ENCODE peak calls at places on chromosome X, in seven cellular contexts. One of them, this sample, is unnamed. For H3K4me1, the result is how much of the 10 kb centered on the place peaks cover.

GRCh38 chrX:82134378-82134777 is 932.5 kb downstream of the SH3BGRL start:
- DNase-seq in tibial nerve: no peak
- DNase-seq in CD8-positive, alpha-beta T cell: no peak
- DNase-seq in fibroblast of lung: no peak
- DNase-seq in lower lobe of right lung: no peak
- DNase-seq in astrocyte: no peak
- DNase-seq in A549: no peak
- DNase-seq in this sample: no peak

GRCh38 chrX:129980540-129981206 is 1.8 kb upstream of the BCORL1 start:
- DNase-seq in tibial nerve: peak
- DNase-seq in CD8-positive, alpha-beta T cell: peak
- DNase-seq in fibroblast of lung: no peak
- DNase-seq in lower lobe of right lung: peak
- DNase-seq in astrocyte: no peak
- DNase-seq in A549: no peak
- DNase-seq in this sample: peak

GRCh38 chrX:125219852-125220251 is 99.8 kb upstream of the TEX13C start:
- DNase-seq in tibial nerve: no peak
- DNase-seq in CD8-positive, alpha-beta T cell: no peak
- DNase-seq in fibroblast of lung: no peak
- DNase-seq in lower lobe of right lung: no peak
- DNase-seq in astrocyte: no peak
- DNase-seq in A549: no peak
- DNase-seq in this sample: no peak

GRCh38 chrX:113982766-113983165 is 601.1 kb upstream of the HTR2C start:
- DNase-seq in tibial nerve: no peak
- DNase-seq in CD8-positive, alpha-beta T cell: no peak
- DNase-seq in fibroblast of lung: no peak
- DNase-seq in lower lobe of right lung: no peak
- DNase-seq in astrocyte: no peak
- DNase-seq in A549: no peak
- DNase-seq in this sample: no peak

GRCh38 chrX:40176256-40176978 is 78.7 kb upstream of the BCOR start:
- DNase-seq in tibial nerve: no peak
- DNase-seq in CD8-positive, alpha-beta T cell: peak
- DNase-seq in fibroblast of lung: no peak
- DNase-seq in lower lobe of right lung: peak
- DNase-seq in astrocyte: no peak
- DNase-seq in A549: peak
- DNase-seq in this sample: peak

GRCh38 chrX:113892401-113892800 is 691.5 kb upstream of the HTR2C start:
- DNase-seq in tibial nerve: no peak
- DNase-seq in CD8-positive, alpha-beta T cell: no peak
- DNase-seq in fibroblast of lung: no peak
- DNase-seq in lower lobe of right lung: no peak
- DNase-seq in astrocyte: no peak
- DNase-seq in A549: no peak
- DNase-seq in this sample: peak

GRCh38 chrX:155148724-155149537 is 67.3 kb upstream of the VBP1 start:
- DNase-seq in tibial nerve: no peak
- DNase-seq in CD8-positive, alpha-beta T cell: peak
- DNase-seq in fibroblast of lung: peak
- DNase-seq in lower lobe of right lung: no peak
- DNase-seq in astrocyte: no peak
- DNase-seq in A549: peak
- DNase-seq in this sample: no peak

GRCh38 chrX:50812995-50813842 is 775 bp downstream of the SHROOM4 start:
- DNase-seq in tibial nerve: no peak
- DNase-seq in CD8-positive, alpha-beta T cell: no peak
- DNase-seq in fibroblast of lung: peak
- DNase-seq in lower lobe of right lung: peak
- DNase-seq in astrocyte: peak
- DNase-seq in A549: peak
- DNase-seq in this sample: peak

GRCh38 chrX:67545772-67546495 is 2.1 kb downstream of the AR start:
- DNase-seq in tibial nerve: no peak
- DNase-seq in CD8-positive, alpha-beta T cell: no peak
- DNase-seq in fibroblast of lung: peak
- DNase-seq in lower lobe of right lung: peak
- DNase-seq in astrocyte: no peak
- DNase-seq in A549: no peak
- DNase-seq in this sample: peak

GRCh38 chrX:123965712-123966111 is 4.2 kb downstream of the STAG2 start:
- DNase-seq in tibial nerve: no peak
- DNase-seq in CD8-positive, alpha-beta T cell: no peak
- DNase-seq in fibroblast of lung: no peak
- DNase-seq in lower lobe of right lung: no peak
- DNase-seq in astrocyte: no peak
- DNase-seq in A549: no peak
- DNase-seq in this sample: no peak

GRCh38 chrX:13689519-13690211 is 737 bp downstream of the RAB9A start:
- DNase-seq in tibial nerve: no peak
- DNase-seq in CD8-positive, alpha-beta T cell: no peak
- DNase-seq in fibroblast of lung: peak
- DNase-seq in lower lobe of right lung: no peak
- DNase-seq in astrocyte: peak
- DNase-seq in A549: no peak
- DNase-seq in this sample: no peak

GRCh38 chrX:13690836-13691235 is 1.9 kb downstream of the RAB9A start:
- DNase-seq in tibial nerve: no peak
- DNase-seq in CD8-positive, alpha-beta T cell: peak
- DNase-seq in fibroblast of lung: no peak
- DNase-seq in lower lobe of right lung: no peak
- DNase-seq in astrocyte: no peak
- DNase-seq in A549: no peak
- DNase-seq in this sample: no peak

GRCh38 chrX:13688384-13688771 is 550 bp upstream of the RAB9A start:
- DNase-seq in tibial nerve: no peak
- DNase-seq in CD8-positive, alpha-beta T cell: no peak
- DNase-seq in fibroblast of lung: no peak
- DNase-seq in lower lobe of right lung: no peak
- DNase-seq in astrocyte: no peak
- DNase-seq in A549: no peak
- DNase-seq in this sample: no peak

GRCh38 chrX:13687203-13687602 is 1.7 kb upstream of the RAB9A start:
- DNase-seq in tibial nerve: no peak
- DNase-seq in CD8-positive, alpha-beta T cell: no peak
- DNase-seq in fibroblast of lung: no peak
- DNase-seq in lower lobe of right lung: no peak
- DNase-seq in astrocyte: no peak
- DNase-seq in A549: no peak
- DNase-seq in this sample: no peak

GRCh38 chrX:13688772-13689518 is at the start of gene RAB9A:
- DNase-seq in tibial nerve: peak
- DNase-seq in CD8-positive, alpha-beta T cell: peak
- DNase-seq in fibroblast of lung: peak
- DNase-seq in lower lobe of right lung: peak
- DNase-seq in astrocyte: peak
- DNase-seq in A549: peak
- DNase-seq in this sample: peak
- H3K4me1 ChIP-seq in tibial nerve: under half
- H3K4me1 ChIP-seq in CD8-positive, alpha-beta T cell: under half
- H3K4me1 ChIP-seq in fibroblast of lung: under half
- H3K4me1 ChIP-seq in lower lobe of right lung: under half
- H3K4me1 ChIP-seq in astrocyte: under half
- H3K4me1 ChIP-seq in A549: half or more
- H3K4me1 ChIP-seq in this sample: under half

DNA sequence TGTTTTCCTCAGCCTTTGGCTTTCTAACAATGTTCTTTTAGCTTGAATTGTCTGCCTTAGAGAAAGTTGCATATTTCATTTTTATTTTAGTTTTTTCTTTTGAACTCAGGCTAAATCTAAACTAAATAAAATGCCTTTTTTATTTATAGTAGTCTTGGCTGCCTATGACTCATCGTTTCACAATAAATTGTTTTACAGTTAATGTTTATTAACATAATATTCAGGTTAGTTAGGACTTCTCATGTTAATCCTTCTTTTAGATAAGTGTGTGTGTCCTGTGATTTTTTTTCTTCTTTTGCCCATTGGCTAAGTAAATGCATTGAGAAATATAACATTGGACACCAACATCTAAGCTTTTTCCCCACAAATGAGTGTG is 1.6 kb downstream of the RP2 start:
- DNase-seq in tibial nerve: no peak
- DNase-seq in CD8-positive, alpha-beta T cell: no peak
- DNase-seq in fibroblast of lung: peak
- DNase-seq in lower lobe of right lung: no peak
- DNase-seq in astrocyte: no peak
- DNase-seq in A549: no peak
- DNase-seq in this sample: no peak
- H3K4me1 ChIP-seq in tibial nerve: under half
- H3K4me1 ChIP-seq in CD8-positive, alpha-beta T cell: under half
- H3K4me1 ChIP-seq in fibroblast of lung: under half
- H3K4me1 ChIP-seq in lower lobe of right lung: under half
- H3K4me1 ChIP-seq in astrocyte: under half
- H3K4me1 ChIP-seq in A549: under half
- H3K4me1 ChIP-seq in this sample: under half

GRCh38 chrX:44889824-44890223 is 16.8 kb downstream of the KDM6A start:
- DNase-seq in tibial nerve: no peak
- DNase-seq in CD8-positive, alpha-beta T cell: no peak
- DNase-seq in fibroblast of lung: no peak
- DNase-seq in lower lobe of right lung: no peak
- DNase-seq in astrocyte: no peak
- DNase-seq in A549: no peak
- DNase-seq in this sample: no peak

GRCh38 chrX:44896566-44897186 is 23.7 kb downstream of the KDM6A start:
- DNase-seq in tibial nerve: no peak
- DNase-seq in CD8-positive, alpha-beta T cell: no peak
- DNase-seq in fibroblast of lung: no peak
- DNase-seq in lower lobe of right lung: no peak
- DNase-seq in astrocyte: no peak
- DNase-seq in A549: no peak
- DNase-seq in this sample: no peak

GRCh38 chrX:44890247-44890646 is 17.3 kb downstream of the KDM6A start:
- DNase-seq in tibial nerve: no peak
- DNase-seq in CD8-positive, alpha-beta T cell: no peak
- DNase-seq in fibroblast of lung: no peak
- DNase-seq in lower lobe of right lung: no peak
- DNase-seq in astrocyte: no peak
- DNase-seq in A549: no peak
- DNase-seq in this sample: no peak

GRCh38 chrX:44897539-44897938 is 24.6 kb downstream of the KDM6A start:
- DNase-seq in tibial nerve: no peak
- DNase-seq in CD8-positive, alpha-beta T cell: no peak
- DNase-seq in fibroblast of lung: no peak
- DNase-seq in lower lobe of right lung: no peak
- DNase-seq in astrocyte: no peak
- DNase-seq in A549: no peak
- DNase-seq in this sample: no peak

GRCh38 chrX:44891642-44892041 is 18.7 kb downstream of the KDM6A start:
- DNase-seq in tibial nerve: no peak
- DNase-seq in CD8-positive, alpha-beta T cell: no peak
- DNase-seq in fibroblast of lung: no peak
- DNase-seq in lower lobe of right lung: no peak
- DNase-seq in astrocyte: no peak
- DNase-seq in A549: no peak
- DNase-seq in this sample: no peak
- H3K4me1 ChIP-seq in tibial nerve: under half
- H3K4me1 ChIP-seq in CD8-positive, alpha-beta T cell: under half
- H3K4me1 ChIP-seq in fibroblast of lung: under half
- H3K4me1 ChIP-seq in lower lobe of right lung: under half
- H3K4me1 ChIP-seq in astrocyte: under half
- H3K4me1 ChIP-seq in A549: under half
- H3K4me1 ChIP-seq in this sample: under half

DNA sequence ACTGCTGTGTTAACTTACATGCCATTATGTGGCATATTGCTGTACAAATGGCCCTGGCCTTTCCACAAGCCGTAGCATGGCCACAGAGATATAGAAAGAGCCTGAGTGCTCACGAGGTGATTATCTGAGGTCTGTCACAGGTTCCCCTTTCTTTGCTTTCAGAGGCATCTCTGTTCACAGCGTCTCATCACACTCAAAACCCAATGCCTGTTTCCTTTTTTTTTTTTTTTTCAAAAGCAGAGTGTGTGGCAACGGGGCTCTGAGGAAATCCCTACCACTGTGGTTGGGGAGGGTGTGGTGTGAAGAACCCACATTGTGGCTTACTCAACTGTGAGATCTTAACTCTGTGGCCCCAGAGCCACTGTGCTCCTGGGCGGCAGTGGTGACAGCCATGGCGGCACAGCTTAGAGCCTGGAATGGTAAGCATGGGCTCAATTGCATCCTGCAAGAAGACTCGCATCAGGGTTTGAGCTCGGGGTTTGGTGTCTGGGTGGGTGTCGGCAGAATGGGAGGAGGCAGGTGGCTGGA is 30.8 kb downstream of the RTL5 start:
- DNase-seq in tibial nerve: no peak
- DNase-seq in CD8-positive, alpha-beta T cell: peak
- DNase-seq in fibroblast of lung: no peak
- DNase-seq in lower lobe of right lung: no peak
- DNase-seq in astrocyte: no peak
- DNase-seq in A549: no peak
- DNase-seq in this sample: no peak
- H3K4me1 ChIP-seq in tibial nerve: under half
- H3K4me1 ChIP-seq in CD8-positive, alpha-beta T cell: under half
- H3K4me1 ChIP-seq in fibroblast of lung: under half
- H3K4me1 ChIP-seq in lower lobe of right lung: under half
- H3K4me1 ChIP-seq in astrocyte: under half
- H3K4me1 ChIP-seq in A549: under half
- H3K4me1 ChIP-seq in this sample: under half

GRCh38 chrX:153819398-153820083 is 10.8 kb downstream of the PDZD4 start:
- DNase-seq in tibial nerve: no peak
- DNase-seq in CD8-positive, alpha-beta T cell: no peak
- DNase-seq in fibroblast of lung: no peak
- DNase-seq in lower lobe of right lung: no peak
- DNase-seq in astrocyte: no peak
- DNase-seq in A549: no peak
- DNase-seq in this sample: no peak
- H3K4me1 ChIP-seq in tibial nerve: under half
- H3K4me1 ChIP-seq in CD8-positive, alpha-beta T cell: under half
- H3K4me1 ChIP-seq in fibroblast of lung: under half
- H3K4me1 ChIP-seq in lower lobe of right lung: under half
- H3K4me1 ChIP-seq in astrocyte: under half
- H3K4me1 ChIP-seq in A549: under half
- H3K4me1 ChIP-seq in this sample: under half

GRCh38 chrX:65689377-65689776 is 21.9 kb downstream of the MSN start:
- DNase-seq in tibial nerve: no peak
- DNase-seq in CD8-positive, alpha-beta T cell: no peak
- DNase-seq in fibroblast of lung: no peak
- DNase-seq in lower lobe of right lung: no peak
- DNase-seq in astrocyte: no peak
- DNase-seq in A549: no peak
- DNase-seq in this sample: no peak
- H3K4me1 ChIP-seq in tibial nerve: under half
- H3K4me1 ChIP-seq in CD8-positive, alpha-beta T cell: half or more
- H3K4me1 ChIP-seq in fibroblast of lung: under half
- H3K4me1 ChIP-seq in lower lobe of right lung: half or more
- H3K4me1 ChIP-seq in astrocyte: under half
- H3K4me1 ChIP-seq in A549: half or more
- H3K4me1 ChIP-seq in this sample: under half